ENCODE peak calls at places on chromosomes 2 and 18, in seven cellular contexts. One of them, this sample, is unnamed. For H3K36me3, the result is how much of the 10 kb centered on the place peaks cover.

GRCh38 chr2:235666240-235666781 is 172.5 kb downstream of the AGAP1 start:
- DNase-seq in right lobe of liver: no peak
- DNase-seq in lower lobe of right lung: no peak
- DNase-seq in heart left ventricle: peak
- DNase-seq in suprapubic skin: no peak
- DNase-seq in BJ: no peak
- DNase-seq in breast epithelium: no peak
- DNase-seq in this sample: no peak

GRCh38 chr18:63137999-63138448 is 181.5 kb downstream of the BCL2 start:
- DNase-seq in right lobe of liver: peak
- DNase-seq in lower lobe of right lung: no peak
- DNase-seq in heart left ventricle: peak
- DNase-seq in suprapubic skin: no peak
- DNase-seq in BJ: no peak
- DNase-seq in breast epithelium: no peak
- DNase-seq in this sample: no peak

GRCh38 chr18:8657873-8658521 is 47.4 kb upstream of the MTCL1 start:
- DNase-seq in right lobe of liver: no peak
- DNase-seq in lower lobe of right lung: no peak
- DNase-seq in heart left ventricle: no peak
- DNase-seq in suprapubic skin: no peak
- DNase-seq in BJ: no peak
- DNase-seq in breast epithelium: no peak
- DNase-seq in this sample: no peak

GRCh38 chr18:50644807-50645206 is 84.9 kb downstream of the MAPK4 start:
- DNase-seq in right lobe of liver: no peak
- DNase-seq in lower lobe of right lung: no peak
- DNase-seq in heart left ventricle: no peak
- DNase-seq in suprapubic skin: no peak
- DNase-seq in BJ: no peak
- DNase-seq in breast epithelium: no peak
- DNase-seq in this sample: no peak

GRCh38 chr2:22970284-22970975 is 414.5 kb upstream of the KLHL29 start:
- DNase-seq in right lobe of liver: no peak
- DNase-seq in lower lobe of right lung: no peak
- DNase-seq in heart left ventricle: no peak
- DNase-seq in suprapubic skin: no peak
- DNase-seq in BJ: no peak
- DNase-seq in breast epithelium: no peak
- DNase-seq in this sample: no peak

GRCh38 chr18:72867721-72868665 is at the start of gene NETO1:
- DNase-seq in right lobe of liver: no peak
- DNase-seq in lower lobe of right lung: no peak
- DNase-seq in heart left ventricle: no peak
- DNase-seq in suprapubic skin: no peak
- DNase-seq in BJ: no peak
- DNase-seq in breast epithelium: no peak
- DNase-seq in this sample: no peak

GRCh38 chr18:12598181-12598921 is 59.6 kb downstream of the SPIRE1 start:
- DNase-seq in right lobe of liver: no peak
- DNase-seq in lower lobe of right lung: no peak
- DNase-seq in heart left ventricle: no peak
- DNase-seq in suprapubic skin: no peak
- DNase-seq in BJ: no peak
- DNase-seq in breast epithelium: no peak
- DNase-seq in this sample: no peak

GRCh38 chr2:178404380-178404767 is 46.6 kb downstream of the PRKRA start:
- DNase-seq in right lobe of liver: no peak
- DNase-seq in lower lobe of right lung: no peak
- DNase-seq in heart left ventricle: no peak
- DNase-seq in suprapubic skin: no peak
- DNase-seq in BJ: peak
- DNase-seq in breast epithelium: peak
- DNase-seq in this sample: no peak

GRCh38 chr2:108998911-108999310 is 9.9 kb upstream of the EDAR start:
- DNase-seq in right lobe of liver: no peak
- DNase-seq in lower lobe of right lung: no peak
- DNase-seq in heart left ventricle: no peak
- DNase-seq in suprapubic skin: no peak
- DNase-seq in BJ: no peak
- DNase-seq in breast epithelium: no peak
- DNase-seq in this sample: no peak

GRCh38 chr2:142136571-142136970 is 5.8 kb upstream of the LRP1B start:
- DNase-seq in right lobe of liver: no peak
- DNase-seq in lower lobe of right lung: no peak
- DNase-seq in heart left ventricle: no peak
- DNase-seq in suprapubic skin: no peak
- DNase-seq in BJ: no peak
- DNase-seq in breast epithelium: no peak
- DNase-seq in this sample: no peak

GRCh38 chr18:59988098-59988706 is 88.4 kb downstream of the PMAIP1 start:
- DNase-seq in right lobe of liver: no peak
- DNase-seq in lower lobe of right lung: no peak
- DNase-seq in heart left ventricle: peak
- DNase-seq in suprapubic skin: no peak
- DNase-seq in BJ: no peak
- DNase-seq in breast epithelium: no peak
- DNase-seq in this sample: no peak

GRCh38 chr2:45370367-45370766 is 240.7 kb downstream of the SRBD1 start:
- DNase-seq in right lobe of liver: no peak
- DNase-seq in lower lobe of right lung: no peak
- DNase-seq in heart left ventricle: no peak
- DNase-seq in suprapubic skin: no peak
- DNase-seq in BJ: no peak
- DNase-seq in breast epithelium: no peak
- DNase-seq in this sample: no peak

GRCh38 chr2:86037141-86037794 is 68.4 kb downstream of the POLR1A start:
- DNase-seq in right lobe of liver: no peak
- DNase-seq in lower lobe of right lung: peak
- DNase-seq in heart left ventricle: peak
- DNase-seq in suprapubic skin: peak
- DNase-seq in BJ: peak
- DNase-seq in breast epithelium: no peak
- DNase-seq in this sample: no peak

DNA sequence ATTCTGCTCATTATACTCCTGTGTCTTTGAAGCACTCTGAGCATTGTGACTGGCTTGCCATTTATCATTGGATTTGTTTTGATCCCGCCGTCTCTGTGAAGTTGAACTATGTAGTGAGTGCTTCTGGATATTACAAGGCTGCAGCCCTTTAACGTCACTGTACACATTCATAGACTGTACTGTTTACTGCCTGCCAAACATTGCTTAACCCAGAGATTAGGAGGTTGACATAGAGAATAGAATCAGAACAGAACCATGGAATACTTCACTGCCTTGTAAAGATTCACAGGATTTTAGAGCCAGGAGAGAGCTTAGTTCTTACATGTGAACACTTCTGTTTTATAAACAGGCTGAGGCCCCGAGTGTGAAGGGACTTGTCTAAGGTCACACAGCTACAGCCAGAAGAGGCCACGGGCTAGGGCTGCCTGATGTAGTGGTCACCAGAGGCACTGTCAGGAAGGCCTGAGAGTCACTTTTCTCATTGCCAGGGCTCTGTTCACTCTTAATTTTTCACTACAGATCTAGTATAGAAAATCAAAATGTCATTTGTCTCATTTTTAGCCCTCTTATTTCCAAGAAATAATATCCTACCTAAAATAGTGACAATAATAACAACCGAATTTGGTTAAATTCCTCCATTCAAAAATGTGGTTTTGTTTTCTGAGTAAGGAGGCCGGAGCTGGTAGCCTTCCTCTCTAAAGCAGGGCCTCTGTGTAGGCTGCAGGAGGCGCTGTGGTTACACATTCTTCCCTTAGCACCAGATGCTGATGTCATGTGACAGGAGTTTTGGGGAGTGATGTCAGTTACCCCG is 87.9 kb downstream of the UGGT1 start:
- DNase-seq in right lobe of liver: peak
- DNase-seq in lower lobe of right lung: peak
- DNase-seq in heart left ventricle: peak
- DNase-seq in suprapubic skin: no peak
- DNase-seq in BJ: no peak
- DNase-seq in breast epithelium: no peak
- DNase-seq in this sample: no peak
- H3K36me3 ChIP-seq in right lobe of liver: under half
- H3K36me3 ChIP-seq in lower lobe of right lung: half or more
- H3K36me3 ChIP-seq in heart left ventricle: half or more
- H3K36me3 ChIP-seq in suprapubic skin: half or more
- H3K36me3 ChIP-seq in BJ: under half
- H3K36me3 ChIP-seq in breast epithelium: under half
- H3K36me3 ChIP-seq in this sample: half or more

DNA sequence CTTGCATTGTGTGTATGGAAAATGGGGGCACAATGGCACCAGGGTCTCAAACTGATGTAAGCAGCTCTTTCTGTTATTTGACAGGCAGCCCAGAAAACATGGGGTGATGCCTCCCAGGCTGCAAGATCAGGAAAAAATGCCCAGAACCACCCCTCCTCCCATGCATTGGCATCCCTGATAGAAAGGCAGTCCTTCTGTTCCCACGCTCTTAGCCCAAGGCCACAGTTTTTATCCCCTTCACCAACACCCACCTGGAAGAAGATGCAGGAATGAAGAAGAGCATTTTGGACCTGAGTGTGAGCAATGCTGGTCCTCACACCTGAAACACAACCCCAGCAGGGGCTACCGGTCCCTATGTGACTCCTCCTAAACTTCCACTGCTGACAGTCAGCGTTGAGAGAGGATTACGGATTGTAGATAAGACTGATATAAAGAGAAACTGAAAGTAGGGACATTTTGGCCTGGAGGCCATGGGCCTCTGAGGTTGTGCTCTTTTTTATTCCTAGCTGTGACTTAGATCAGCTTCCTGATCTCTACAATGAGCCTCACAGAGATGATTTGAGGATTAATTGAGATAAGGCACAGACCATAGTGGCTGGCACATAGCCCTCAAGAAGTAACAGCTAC is 386.0 kb upstream of the ATP5MC3 start:
- DNase-seq in right lobe of liver: no peak
- DNase-seq in lower lobe of right lung: no peak
- DNase-seq in heart left ventricle: no peak
- DNase-seq in suprapubic skin: no peak
- DNase-seq in BJ: no peak
- DNase-seq in breast epithelium: no peak
- DNase-seq in this sample: no peak
- H3K4me3 ChIP-seq in right lobe of liver: peak
- H3K4me3 ChIP-seq in lower lobe of right lung: no peak
- H3K4me3 ChIP-seq in heart left ventricle: peak
- H3K4me3 ChIP-seq in suprapubic skin: no peak
- H3K4me3 ChIP-seq in BJ: no peak
- H3K4me3 ChIP-seq in breast epithelium: no peak
- H3K4me3 ChIP-seq in this sample: no peak

GRCh38 chr2:232230557-232230956 is 148.0 kb upstream of the ALPP start:
- DNase-seq in right lobe of liver: no peak
- DNase-seq in lower lobe of right lung: no peak
- DNase-seq in heart left ventricle: no peak
- DNase-seq in suprapubic skin: no peak
- DNase-seq in BJ: no peak
- DNase-seq in breast epithelium: no peak
- DNase-seq in this sample: no peak
- TF ChIP-seq CTCF in right lobe of liver: peak
- TF ChIP-seq CTCF in lower lobe of right lung: no peak
- TF ChIP-seq CTCF in heart left ventricle: no peak
- TF ChIP-seq CTCF in suprapubic skin: no peak
- TF ChIP-seq CTCF in BJ: no peak
- TF ChIP-seq CTCF in breast epithelium: no peak
- TF ChIP-seq CTCF in this sample: no peak

DNA sequence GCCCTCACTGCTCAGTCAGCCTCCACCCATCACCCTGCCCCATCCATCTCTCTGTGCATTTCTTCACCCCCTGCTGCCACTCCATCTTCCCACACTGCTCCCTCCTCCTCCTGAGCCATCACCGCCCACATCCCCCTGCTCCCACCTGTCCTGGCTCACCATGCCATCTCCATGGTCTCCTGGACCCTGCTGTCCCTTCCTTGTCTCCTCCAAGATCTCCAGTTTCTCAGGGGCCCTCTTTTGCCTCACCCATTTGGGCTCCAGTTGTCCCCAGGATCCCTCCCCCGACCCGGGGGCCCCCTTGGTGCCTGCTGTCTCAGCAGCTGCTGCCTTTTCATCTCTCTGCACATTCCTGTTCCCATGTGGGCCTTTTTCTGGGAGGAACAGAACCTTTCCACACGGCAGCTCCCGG is 10.6 kb downstream of the SPEG start:
- DNase-seq in right lobe of liver: no peak
- DNase-seq in lower lobe of right lung: no peak
- DNase-seq in heart left ventricle: no peak
- DNase-seq in suprapubic skin: peak
- DNase-seq in BJ: no peak
- DNase-seq in breast epithelium: no peak
- DNase-seq in this sample: no peak
- H3K36me3 ChIP-seq in right lobe of liver: under half
- H3K36me3 ChIP-seq in lower lobe of right lung: under half
- H3K36me3 ChIP-seq in heart left ventricle: under half
- H3K36me3 ChIP-seq in suprapubic skin: under half
- H3K36me3 ChIP-seq in BJ: under half
- H3K36me3 ChIP-seq in breast epithelium: under half
- H3K36me3 ChIP-seq in this sample: under half